ENCODE peak calls at places on chromosomes 6 and 20, in seven cellular contexts. K is IMR-90, A is neuronal stem cell, B is H1, F is H9, W is trophoblast cell, D is mesendoderm. T is an unnamed sample.

GRCh38 chr6:157162756-157163433 is 160.4 kb downstream of the TMEM242 start:
- DNase-seq in B (no peak), K (no peak), A (no peak), F (no peak), D (no peak), W (no peak), T (no peak)

GRCh38 chr6:152858151-152858550 is 107.6 kb downstream of the VIP start:
- DNase-seq in D (no peak), A (no peak), B (no peak), F (no peak), K (no peak), W (no peak), T (no peak)

GRCh38 chr20:45229264-45230056 is 8.3 kb downstream of the SEMG2 start:
- DNase-seq in K (no peak), B (peak), A (no peak), D (peak), W (peak), F (peak), T (no peak)

GRCh38 chr20:14342910-14343309 is 5.5 kb upstream of the FLRT3 start:
- DNase-seq in F (no peak), D (no peak), W (no peak), K (no peak), B (no peak), A (no peak), T (no peak)

GRCh38 chr6:148593130-148593812 is 153.6 kb upstream of the UST start:
- DNase-seq in W (no peak), D (peak), A (no peak), K (peak), B (no peak), F (no peak), T (peak)

GRCh38 chr6:136775081-136775480 is 17.2 kb downstream of the MAP3K5 start:
- DNase-seq in W (peak), F (no peak), A (no peak), K (no peak), D (no peak), B (no peak), T (no peak)

GRCh38 chr6:167806061-167806700 is 20.5 kb upstream of the AFDN start:
- DNase-seq in F (no peak), B (peak), K (no peak), D (no peak), W (no peak), A (no peak), T (no peak)

GRCh38 chr6:131917763-131918649 is 33.2 kb downstream of the CCN2 start:
- DNase-seq in D (peak), F (no peak), A (no peak), B (no peak), K (no peak), W (no peak), T (no peak)

GRCh38 chr20:50014570-50015562 is 32.1 kb downstream of the SNAI1 start:
- DNase-seq in B (no peak), F (no peak), K (no peak), D (peak), A (no peak), W (no peak), T (no peak)

GRCh38 chr20:62315773-62316172 is 13.0 kb downstream of the ADRM1 start:
- DNase-seq in D (no peak), A (no peak), K (no peak), B (no peak), W (no peak), F (no peak), T (no peak)

GRCh38 chr6:39839445-39839844 is 47.3 kb downstream of the DAAM2 start:
- DNase-seq in D (no peak), B (no peak), K (no peak), W (no peak), F (no peak), A (no peak), T (no peak)

GRCh38 chr6:39834278-39834677 is 42.1 kb downstream of the DAAM2 start:
- DNase-seq in A (no peak), W (peak), F (no peak), B (no peak), D (no peak), K (no peak), T (no peak)

GRCh38 chr6:39834866-39835265 is 42.7 kb downstream of the DAAM2 start:
- DNase-seq in W (peak), B (no peak), A (no peak), F (no peak), D (no peak), K (no peak), T (no peak)

GRCh38 chr6:39836621-39837020 is 44.4 kb downstream of the DAAM2 start:
- DNase-seq in F (no peak), K (peak), B (no peak), A (no peak), W (no peak), D (no peak), T (no peak)

GRCh38 chr6:39835856-39836442 is 43.8 kb downstream of the DAAM2 start:
- DNase-seq in D (peak), F (no peak), A (no peak), B (no peak), K (peak), W (peak), T (peak)
- H3K23ac ChIP-seq in D (no peak), F (no peak), A (no peak), B (no peak), K (peak), W (no peak), T (no peak)

DNA sequence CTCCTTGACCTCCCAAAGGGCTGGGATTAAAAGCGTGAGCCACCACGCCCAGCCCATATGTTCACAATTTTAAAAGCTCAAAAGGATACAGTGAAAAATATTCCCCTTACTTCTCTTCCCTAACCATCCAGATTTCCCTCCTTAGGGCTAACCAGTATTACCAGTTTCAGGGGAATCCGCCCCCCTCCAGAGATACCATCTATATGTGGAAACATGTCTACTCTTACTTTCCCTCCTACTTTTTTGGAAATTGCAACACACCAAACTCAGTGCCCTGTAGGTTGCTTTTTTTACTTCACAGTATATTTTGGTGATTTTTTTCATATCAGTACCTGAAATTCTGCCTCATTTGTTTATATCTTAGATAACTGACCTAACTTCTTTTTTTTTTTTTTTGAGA is 6.9 kb upstream of the RPL10A start:
- DNase-seq in D (no peak), A (no peak), K (no peak), B (no peak), F (no peak), W (peak), T (no peak)
- H3K23ac ChIP-seq in D (no peak), A (no peak), K (no peak), B (no peak), F (no peak), W (no peak), T (no peak)

GRCh38 chr6:165184192-165184979 is 125.0 kb downstream of the C6orf118 start:
- DNase-seq in F (no peak), B (no peak), A (no peak), W (no peak), D (no peak), K (no peak), T (no peak)

GRCh38 chr6:165183071-165183470 is 126.3 kb downstream of the C6orf118 start:
- DNase-seq in B (no peak), A (no peak), W (no peak), F (no peak), D (no peak), K (no peak), T (no peak)

GRCh38 chr6:165183496-165184140 is 125.8 kb downstream of the C6orf118 start:
- DNase-seq in D (no peak), F (no peak), W (no peak), A (no peak), B (no peak), K (no peak), T (no peak)

GRCh38 chr6:165186441-165187205 is 122.8 kb downstream of the C6orf118 start:
- DNase-seq in B (no peak), K (no peak), W (peak), F (no peak), D (no peak), A (no peak), T (no peak)

GRCh38 chr6:165186041-165186440 is 123.4 kb downstream of the C6orf118 start:
- DNase-seq in F (no peak), K (no peak), B (no peak), W (no peak), A (no peak), D (no peak), T (no peak)
- H3K23ac ChIP-seq in F (no peak), K (no peak), B (no peak), W (no peak), A (peak), D (no peak), T (no peak)

GRCh38 chr6:82333781-82334180 is 29.8 kb upstream of the TPBG start:
- DNase-seq in D (no peak), B (no peak), A (no peak), W (no peak), F (no peak), K (no peak), T (no peak)

GRCh38 chr6:82330171-82330804 is 33.3 kb upstream of the TPBG start:
- DNase-seq in K (no peak), B (no peak), A (no peak), W (no peak), F (no peak), D (peak), T (no peak)

GRCh38 chr6:82331031-82331773 is 32.4 kb upstream of the TPBG start:
- DNase-seq in K (peak), W (peak), A (no peak), D (peak), B (no peak), F (peak), T (peak)
- H3K23ac ChIP-seq in K (no peak), W (no peak), A (no peak), D (no peak), B (no peak), F (no peak), T (no peak)

DNA sequence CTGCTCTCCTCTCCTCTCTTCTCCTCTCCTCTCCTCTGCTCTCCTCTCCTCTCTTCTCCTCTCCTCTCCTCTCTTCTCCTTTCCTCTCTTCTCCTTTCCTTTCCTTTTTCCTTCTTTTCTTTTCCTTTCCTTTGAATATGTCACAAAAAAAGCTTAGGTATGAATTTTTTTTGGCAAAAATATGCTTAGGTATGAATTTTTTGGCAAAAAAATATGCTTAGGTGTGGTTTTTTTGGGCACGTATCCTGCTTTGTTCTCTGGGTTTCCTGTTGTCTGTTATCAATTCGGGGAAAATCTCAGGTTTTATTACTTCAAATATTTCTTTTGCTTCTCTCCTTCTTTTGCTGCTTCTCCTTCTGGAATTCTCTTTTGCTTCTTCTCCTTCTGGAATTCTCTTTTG is 155.5 kb upstream of the PMEPA1 start:
- DNase-seq in B (no peak), A (no peak), K (no peak), W (no peak), F (no peak), D (no peak), T (no peak)
- H3K23ac ChIP-seq in B (no peak), A (no peak), K (no peak), W (no peak), F (no peak), D (no peak), T (no peak)

DNA sequence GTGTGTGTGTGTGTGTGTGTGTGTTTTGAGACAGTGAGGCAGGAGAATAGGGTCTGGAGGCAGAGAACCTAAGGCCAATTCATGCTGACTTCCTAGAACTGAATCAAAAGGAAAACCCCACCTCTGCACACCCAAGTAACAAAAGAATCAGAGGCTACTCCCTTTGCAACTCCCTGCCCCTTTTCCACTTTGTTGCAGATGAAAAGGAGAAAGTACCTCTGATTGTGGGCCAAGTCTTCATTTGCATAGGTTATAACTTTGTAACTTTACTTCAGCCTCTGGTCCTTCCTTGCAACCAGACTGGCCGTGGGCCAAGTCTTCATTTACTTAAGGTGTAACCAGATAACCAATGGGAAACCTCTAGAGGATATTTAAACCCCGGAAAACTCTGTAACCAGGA is 168.8 kb downstream of the EYA2 start:
- DNase-seq in D (no peak), F (no peak), B (no peak), K (no peak), A (no peak), W (no peak), T (no peak)
- H3K23ac ChIP-seq in D (no peak), F (no peak), B (no peak), K (no peak), A (no peak), W (no peak), T (no peak)

GRCh38 chr6:109326346-109326745 is 55.9 kb downstream of the CD164 start:
- DNase-seq in A (no peak), D (no peak), W (no peak), K (no peak), F (no peak), B (no peak), T (no peak)
- H3K23ac ChIP-seq in A (no peak), D (no peak), W (no peak), K (no peak), F (no peak), B (no peak), T (no peak)

GRCh38 chr6:146914563-146915483 is 289.4 kb upstream of the STXBP5 start:
- DNase-seq in B (no peak), A (no peak), D (peak), K (peak), F (no peak), W (peak), T (peak)
- H3K23ac ChIP-seq in B (no peak), A (no peak), D (no peak), K (peak), F (no peak), W (no peak), T (no peak)

GRCh38 chr20:22305391-22305790 is 279.0 kb downstream of the FOXA2 start:
- DNase-seq in A (no peak), B (no peak), D (no peak), K (no peak), W (no peak), F (no peak), T (no peak)

GRCh38 chr20:22312744-22313346 is 271.5 kb downstream of the FOXA2 start:
- DNase-seq in A (peak), W (peak), D (peak), F (no peak), B (peak), K (peak), T (peak)

GRCh38 chr20:22303523-22303922 is 280.8 kb downstream of the FOXA2 start:
- DNase-seq in F (no peak), K (no peak), W (no peak), A (no peak), D (peak), B (no peak), T (no peak)

GRCh38 chr20:22308934-22309333 is 275.4 kb downstream of the FOXA2 start:
- DNase-seq in K (no peak), D (no peak), A (no peak), B (no peak), W (no peak), F (no peak), T (no peak)
- H3K23ac ChIP-seq in K (no peak), D (no peak), A (no peak), B (no peak), W (no peak), F (no peak), T (no peak)

DNA sequence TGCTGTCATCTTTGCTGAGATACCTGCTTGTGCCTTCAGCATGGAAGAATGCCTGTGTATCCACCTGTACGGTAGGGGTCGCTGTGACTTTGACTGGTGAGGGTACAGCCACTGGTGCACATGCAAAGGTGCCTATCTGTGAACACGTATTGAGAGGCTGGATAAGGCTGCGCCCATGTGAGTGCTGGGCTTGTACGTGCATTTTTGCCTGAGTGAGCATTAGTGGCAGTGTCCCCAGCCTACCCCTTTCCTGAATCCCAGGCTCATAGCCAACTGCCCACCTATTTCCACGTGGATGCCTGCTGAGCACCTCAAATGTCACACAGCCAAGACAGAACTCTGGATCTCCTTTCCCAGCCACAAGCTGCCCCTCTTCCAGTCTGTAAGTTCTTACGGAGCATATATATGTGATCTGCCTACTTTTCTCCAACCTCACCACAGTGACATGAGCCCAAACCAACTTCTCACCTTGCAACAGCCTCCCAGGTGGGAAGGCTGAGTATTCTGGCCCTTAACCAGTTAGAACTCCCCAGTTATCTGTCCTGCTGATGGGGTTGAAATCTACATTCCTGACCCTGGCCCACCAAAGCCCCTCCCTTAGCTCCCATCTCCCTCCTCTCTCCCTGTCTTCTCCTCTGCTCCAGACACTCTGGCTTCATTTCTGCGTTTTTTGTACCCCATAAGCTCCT is 1.1 kb upstream of the SLC2A10 start:
- DNase-seq in F (peak), A (no peak), D (peak), K (no peak), B (peak), W (peak), T (no peak)
- H3K23ac ChIP-seq in F (no peak), A (peak), D (no peak), K (no peak), B (no peak), W (no peak), T (no peak)